ENCODE peak calls at places on chromosome 20, in five cellular contexts. I is IMR-90, M is K562, Z is A549, C is SK-N-SH. N is an unnamed sample.
A peak's percentile ranks its signal among the peaks of the same experiment; 100 is the strongest.

GRCh38 chr20:46333136-46333991 is 25.1 kb upstream of the CDH22 start:
- DNase-seq in Z (no peak), M (no peak), C (peak; percentile 69), I (no peak), N (no peak)

GRCh38 chr20:43458422-43458924 is 777 bp downstream of the SRSF6 start:
- DNase-seq in M (no peak), Z (no peak), I (peak; percentile 21), C (no peak), N (no peak)

GRCh38 chr20:10002871-10003270 is 31.9 kb upstream of the ANKEF1 start:
- DNase-seq in C (no peak), I (no peak), Z (no peak), M (no peak), N (no peak)

GRCh38 chr20:6786548-6786947 is 19.1 kb downstream of the BMP2 start:
- DNase-seq in C (no peak), M (no peak), I (no peak), Z (no peak), N (no peak)

GRCh38 chr20:46999821-47000465 is 105.3 kb downstream of the EYA2 start:
- DNase-seq in C (no peak), M (no peak), I (no peak), Z (no peak), N (no peak)

GRCh38 chr20:39089029-39089428 is 126.9 kb downstream of the DHX35 start:
- DNase-seq in C (no peak), Z (no peak), M (no peak), I (no peak), N (no peak)

GRCh38 chr20:665276-665675 is 10.3 kb downstream of the SCRT2 start:
- DNase-seq in C (no peak), M (no peak), I (no peak), Z (no peak), N (no peak)

GRCh38 chr20:50826121-50826520 is 31.3 kb downstream of the BCAS4 start:
- DNase-seq in Z (no peak), C (no peak), M (no peak), I (peak; percentile 8), N (no peak)

GRCh38 chr20:37362821-37363220 is 16.9 kb downstream of the SRC start:
- DNase-seq in I (no peak), C (no peak), M (no peak), Z (no peak), N (no peak)

GRCh38 chr20:34982270-34983088 is 26.8 kb downstream of the MYH7B start:
- DNase-seq in M (no peak), C (no peak), Z (no peak), I (no peak), N (no peak)

GRCh38 chr20:23453944-23454543 is 1.4 kb upstream of the CST11 start:
- DNase-seq in C (no peak), M (no peak), Z (no peak), I (no peak), N (no peak)

GRCh38 chr20:1820137-1821074 is 74.8 kb upstream of the SIRPA start:
- DNase-seq in Z (no peak), C (no peak), I (peak; percentile 80), M (no peak), N (no peak)

GRCh38 chr20:19433371-19434316 is 221.2 kb downstream of the SLC24A3 start:
- DNase-seq in M (no peak), Z (no peak), C (no peak), I (no peak), N (no peak)

GRCh38 chr20:51562334-51563140 is 20.0 kb upstream of the NFATC2 start:
- DNase-seq in M (no peak), I (peak; percentile 95), Z (peak; percentile 90), C (peak; percentile 82), N (no peak)

GRCh38 chr20:9079038-9079731 is 10.3 kb downstream of the PLCB4 start:
- DNase-seq in I (no peak), C (no peak), M (no peak), Z (no peak), N (no peak)

GRCh38 chr20:31608256-31608980 is 3.3 kb downstream of the ID1 start:
- DNase-seq in C (peak; percentile 81), I (peak; percentile 48), M (peak; percentile 77), Z (peak; percentile 98), N (no peak)

GRCh38 chr20:56604690-56605089 is 24.4 kb upstream of the TFAP2C start:
- DNase-seq in I (no peak), Z (no peak), C (no peak), M (no peak), N (no peak)

GRCh38 chr20:14882846-14883245 is 545.4 kb upstream of the FLRT3 start:
- DNase-seq in Z (no peak), C (no peak), I (no peak), M (no peak), N (no peak)

GRCh38 chr20:58895099-58895795 is 42.7 kb downstream of the GNAS start:
- DNase-seq in Z (no peak), M (no peak), C (no peak), I (no peak), N (no peak)

GRCh38 chr20:56411759-56412472 is at the start of gene CASS4:
- DNase-seq in M (peak; percentile 89), Z (no peak), I (peak; percentile 89), C (no peak), N (no peak)

GRCh38 chr20:50380697-50381040 is 129.5 kb upstream of the PTPN1 start:
- DNase-seq in I (peak; percentile 65), M (no peak), C (peak; percentile 81), Z (peak; percentile 68), N (no peak)

GRCh38 chr20:25140968-25141367 is 54.5 kb upstream of the ENTPD6 start:
- DNase-seq in M (no peak), I (no peak), Z (no peak), C (no peak), N (no peak)

GRCh38 chr20:25135031-25135430 is 53.1 kb upstream of the VSX1 start:
- DNase-seq in I (no peak), M (no peak), Z (peak; percentile 19), C (no peak), N (no peak)

GRCh38 chr20:25136643-25137559 is 55.0 kb upstream of the VSX1 start:
- DNase-seq in M (no peak), I (peak; percentile 87), C (peak; percentile 37), Z (peak; percentile 90), N (no peak)

GRCh38 chr20:25142435-25142834 is 53.1 kb upstream of the ENTPD6 start:
- DNase-seq in Z (no peak), M (no peak), C (no peak), I (no peak), N (no peak)

GRCh38 chr20:25139061-25139705 is 56.3 kb upstream of the ENTPD6 start:
- DNase-seq in Z (peak; percentile 51), C (no peak), M (peak; percentile 21), I (no peak), N (no peak)
- TF ChIP-seq RCOR1 in Z (no peak), C (no peak), M (no peak), I (no peak), N (no peak)

DNA sequence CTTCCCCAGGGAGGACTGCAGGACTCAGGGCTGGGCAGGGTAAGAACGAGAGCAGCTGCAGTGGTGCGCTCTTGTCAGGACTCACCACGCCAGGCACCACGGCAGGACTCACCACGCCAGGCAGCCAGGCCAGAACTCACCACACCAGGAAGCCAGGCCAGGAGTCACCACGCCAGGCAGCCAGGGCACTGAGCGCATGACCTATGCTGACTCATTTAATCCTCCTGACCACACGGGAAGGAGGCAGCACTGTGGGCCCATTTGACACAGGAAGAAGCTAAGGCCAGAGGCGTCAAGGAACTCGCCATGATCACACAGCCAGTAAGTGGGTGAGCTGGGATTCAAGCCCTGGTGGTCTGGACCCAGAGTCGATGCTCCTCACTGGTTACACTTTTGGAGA is 189.3 kb downstream of the PREX1 start:
- DNase-seq in M (no peak), C (no peak), I (peak; percentile 51), Z (peak; percentile 18), N (no peak)
- TF ChIP-seq RCOR1 in M (no peak), C (no peak), I (no peak), Z (no peak), N (no peak)

GRCh38 chr20:17885076-17885475 is 83.5 kb downstream of the SNX5 start:
- DNase-seq in Z (no peak), I (no peak), M (no peak), C (no peak), N (no peak)
- TF ChIP-seq RCOR1 in Z (no peak), I (no peak), M (no peak), C (no peak), N (no peak)

DNA sequence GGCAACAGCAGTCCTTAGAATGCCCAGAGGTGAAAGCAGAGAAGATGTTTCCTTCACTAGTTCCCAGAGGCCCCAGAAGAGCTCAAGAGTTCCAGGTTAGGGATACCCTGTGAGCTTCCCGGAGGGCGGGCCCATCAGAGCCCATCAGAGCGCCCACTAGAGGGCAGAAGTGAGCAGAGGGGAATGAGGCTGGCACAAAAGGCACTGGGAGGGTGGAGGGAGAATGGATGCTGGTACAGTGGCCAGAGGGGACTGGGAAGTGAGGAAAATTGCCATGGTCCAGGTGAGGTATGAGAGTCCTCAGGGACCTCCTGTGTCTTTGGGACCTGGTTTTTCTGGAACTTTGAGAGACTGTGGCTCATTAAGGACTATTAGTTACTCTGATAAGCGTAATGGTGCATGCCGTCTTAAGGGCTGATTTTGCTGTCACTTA is 57.3 kb downstream of the LINC00237 start:
- DNase-seq in I (no peak), C (peak; percentile 45), M (peak; percentile 69), Z (peak; percentile 50), N (no peak)
- TF ChIP-seq RCOR1 in I (no peak), C (no peak), M (no peak), Z (no peak), N (no peak)

DNA sequence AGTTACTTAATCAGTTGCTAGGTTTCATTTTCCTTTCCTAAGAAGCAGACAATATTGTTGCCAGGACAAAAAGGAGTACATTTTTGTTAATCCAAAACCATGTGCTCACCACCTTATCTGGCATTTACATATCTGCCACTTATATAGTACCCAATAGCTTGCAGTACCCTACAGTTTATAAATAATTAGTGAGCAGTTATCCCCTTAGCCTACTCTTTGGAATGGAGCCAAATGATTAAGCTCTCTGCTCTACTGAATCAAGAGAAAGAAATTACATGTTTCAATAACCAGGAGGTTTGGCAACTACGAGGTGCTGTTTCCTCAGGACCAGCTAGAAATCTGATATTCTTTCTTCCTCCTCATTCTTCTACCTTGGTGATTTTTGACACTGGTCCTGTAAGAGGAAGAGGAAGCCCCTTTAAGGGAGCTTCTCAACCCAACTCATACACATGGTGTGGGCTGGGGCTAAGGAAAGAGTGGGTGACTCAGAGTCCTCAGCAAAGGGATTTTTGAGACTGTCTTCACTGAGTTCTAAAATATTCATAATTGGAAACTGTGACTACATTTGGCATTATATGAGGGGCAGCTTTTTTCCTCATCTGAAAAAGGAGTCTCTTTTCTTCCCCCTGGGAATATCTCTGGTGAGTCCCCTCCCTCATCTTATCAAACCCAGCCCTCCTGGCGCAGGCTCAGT is 1.5 kb downstream of the ZNFX1 start:
- DNase-seq in C (no peak), Z (no peak), I (peak; percentile 74), M (peak; percentile 30), N (no peak)
- TF ChIP-seq RCOR1 in C (no peak), Z (no peak), I (no peak), M (no peak), N (no peak)

GRCh38 chr20:44745560-44746366 is at the start of gene KCNK15:
- DNase-seq in I (peak; percentile 17), C (peak; percentile 71), Z (no peak), M (peak; percentile 41), N (no peak)
- TF ChIP-seq RCOR1 in I (no peak), C (no peak), Z (no peak), M (no peak), N (no peak)

N was measured in GM12878.